ENCODE peak calls at places on chromosomes 6 and 20, in eight cellular contexts. One of them, this sample, is unnamed. For H3K4me1, H3K9me3 and H3K27me3, the result is how much of the 10 kb centered on the place peaks cover.

GRCh38 chr20:54219751-54220426 is 12.0 kb downstream of the PFDN4 start:
- DNase-seq in cardiac muscle cell: peak
- DNase-seq in NT2/D1: peak
- DNase-seq in SJSA1: peak
- DNase-seq in ovary: no peak
- DNase-seq in Panc1: no peak
- DNase-seq in tibial artery: no peak
- DNase-seq in left ventricle myocardium inferior: no peak
- DNase-seq in this sample: no peak

GRCh38 chr20:63694596-63695418 is 1.6 kb upstream of the TNFRSF6B start:
- DNase-seq in Panc1: no peak
- DNase-seq in SJSA1: no peak
- DNase-seq in cardiac muscle cell: no peak
- DNase-seq in ovary: peak
- DNase-seq in NT2/D1: no peak
- DNase-seq in left ventricle myocardium inferior: peak
- DNase-seq in tibial artery: no peak
- DNase-seq in this sample: no peak

GRCh38 chr20:41304413-41305079 is 13.0 kb downstream of the ZHX3 start:
- DNase-seq in ovary: no peak
- DNase-seq in NT2/D1: no peak
- DNase-seq in left ventricle myocardium inferior: no peak
- DNase-seq in SJSA1: no peak
- DNase-seq in Panc1: no peak
- DNase-seq in cardiac muscle cell: no peak
- DNase-seq in tibial artery: no peak
- DNase-seq in this sample: no peak

GRCh38 chr6:48775157-48775556 is 664.2 kb upstream of the PTCHD4 start:
- DNase-seq in cardiac muscle cell: no peak
- DNase-seq in NT2/D1: no peak
- DNase-seq in ovary: no peak
- DNase-seq in SJSA1: no peak
- DNase-seq in tibial artery: no peak
- DNase-seq in Panc1: no peak
- DNase-seq in left ventricle myocardium inferior: no peak
- DNase-seq in this sample: no peak

GRCh38 chr20:20668639-20669038 is 43.8 kb downstream of the RALGAPA2 start:
- DNase-seq in left ventricle myocardium inferior: no peak
- DNase-seq in SJSA1: no peak
- DNase-seq in ovary: no peak
- DNase-seq in tibial artery: no peak
- DNase-seq in NT2/D1: no peak
- DNase-seq in Panc1: no peak
- DNase-seq in cardiac muscle cell: no peak
- DNase-seq in this sample: no peak

GRCh38 chr6:105178110-105178509 is 1.7 kb downstream of the POPDC3 start:
- DNase-seq in tibial artery: no peak
- DNase-seq in SJSA1: peak
- DNase-seq in left ventricle myocardium inferior: no peak
- DNase-seq in ovary: no peak
- DNase-seq in Panc1: no peak
- DNase-seq in NT2/D1: no peak
- DNase-seq in cardiac muscle cell: no peak
- DNase-seq in this sample: no peak

GRCh38 chr20:57425150-57426013 is 34.2 kb downstream of the RBM38 start:
- DNase-seq in left ventricle myocardium inferior: no peak
- DNase-seq in ovary: no peak
- DNase-seq in cardiac muscle cell: no peak
- DNase-seq in Panc1: no peak
- DNase-seq in tibial artery: no peak
- DNase-seq in SJSA1: no peak
- DNase-seq in NT2/D1: no peak
- DNase-seq in this sample: no peak

GRCh38 chr6:63783096-63783495 is 147.5 kb downstream of the PHF3 start:
- DNase-seq in cardiac muscle cell: no peak
- DNase-seq in NT2/D1: no peak
- DNase-seq in SJSA1: no peak
- DNase-seq in Panc1: no peak
- DNase-seq in ovary: no peak
- DNase-seq in left ventricle myocardium inferior: no peak
- DNase-seq in tibial artery: no peak
- DNase-seq in this sample: no peak

GRCh38 chr6:109336221-109336955 is 45.9 kb downstream of the CD164 start:
- DNase-seq in left ventricle myocardium inferior: no peak
- DNase-seq in tibial artery: peak
- DNase-seq in cardiac muscle cell: no peak
- DNase-seq in ovary: no peak
- DNase-seq in NT2/D1: no peak
- DNase-seq in Panc1: peak
- DNase-seq in SJSA1: no peak
- DNase-seq in this sample: no peak

GRCh38 chr20:32830437-32830836 is 10.7 kb downstream of the MAPRE1 start:
- DNase-seq in tibial artery: peak
- DNase-seq in left ventricle myocardium inferior: no peak
- DNase-seq in ovary: no peak
- DNase-seq in SJSA1: no peak
- DNase-seq in cardiac muscle cell: no peak
- DNase-seq in NT2/D1: no peak
- DNase-seq in Panc1: no peak
- DNase-seq in this sample: no peak

GRCh38 chr20:4957939-4958362 is 43.4 kb downstream of the SLC23A2 start:
- DNase-seq in SJSA1: no peak
- DNase-seq in NT2/D1: no peak
- DNase-seq in cardiac muscle cell: no peak
- DNase-seq in tibial artery: no peak
- DNase-seq in ovary: no peak
- DNase-seq in left ventricle myocardium inferior: no peak
- DNase-seq in Panc1: no peak
- DNase-seq in this sample: no peak

GRCh38 chr6:10613077-10613476 is 81.3 kb downstream of the C6orf52 start:
- DNase-seq in tibial artery: no peak
- DNase-seq in SJSA1: peak
- DNase-seq in NT2/D1: no peak
- DNase-seq in ovary: no peak
- DNase-seq in cardiac muscle cell: no peak
- DNase-seq in Panc1: no peak
- DNase-seq in left ventricle myocardium inferior: no peak
- DNase-seq in this sample: no peak

GRCh38 chr20:24960302-24960801 is 11.3 kb downstream of the CST7 start:
- DNase-seq in tibial artery: no peak
- DNase-seq in cardiac muscle cell: no peak
- DNase-seq in ovary: no peak
- DNase-seq in left ventricle myocardium inferior: no peak
- DNase-seq in Panc1: no peak
- DNase-seq in SJSA1: no peak
- DNase-seq in NT2/D1: no peak
- DNase-seq in this sample: no peak

GRCh38 chr6:149846321-149846720 is 17.8 kb downstream of the LRP11 start:
- DNase-seq in left ventricle myocardium inferior: no peak
- DNase-seq in tibial artery: no peak
- DNase-seq in ovary: no peak
- DNase-seq in NT2/D1: no peak
- DNase-seq in SJSA1: peak
- DNase-seq in cardiac muscle cell: no peak
- DNase-seq in Panc1: no peak
- DNase-seq in this sample: no peak

GRCh38 chr6:56009620-56010019 is 134.2 kb upstream of the BMP5 start:
- DNase-seq in cardiac muscle cell: no peak
- DNase-seq in Panc1: no peak
- DNase-seq in NT2/D1: no peak
- DNase-seq in SJSA1: no peak
- DNase-seq in tibial artery: no peak
- DNase-seq in left ventricle myocardium inferior: no peak
- DNase-seq in ovary: no peak
- DNase-seq in this sample: no peak

GRCh38 chr6:14664616-14665315 is 547.2 kb downstream of the CD83 start:
- DNase-seq in cardiac muscle cell: no peak
- DNase-seq in SJSA1: peak
- DNase-seq in Panc1: no peak
- DNase-seq in ovary: no peak
- DNase-seq in tibial artery: no peak
- DNase-seq in left ventricle myocardium inferior: no peak
- DNase-seq in NT2/D1: no peak
- DNase-seq in this sample: no peak

GRCh38 chr6:155314773-155315515 is 660 bp upstream of the TFB1M start:
- DNase-seq in Panc1: peak
- DNase-seq in ovary: peak
- DNase-seq in left ventricle myocardium inferior: peak
- DNase-seq in cardiac muscle cell: no peak
- DNase-seq in tibial artery: peak
- DNase-seq in NT2/D1: no peak
- DNase-seq in SJSA1: no peak
- DNase-seq in this sample: peak

GRCh38 chr6:44189257-44189656 is 27.5 kb upstream of the MYMX start:
- DNase-seq in tibial artery: no peak
- DNase-seq in ovary: no peak
- DNase-seq in cardiac muscle cell: no peak
- DNase-seq in left ventricle myocardium inferior: no peak
- DNase-seq in Panc1: no peak
- DNase-seq in SJSA1: no peak
- DNase-seq in NT2/D1: no peak
- DNase-seq in this sample: no peak
- H3K4me1 ChIP-seq in tibial artery: under half
- H3K4me1 ChIP-seq in ovary: under half
- H3K4me1 ChIP-seq in cardiac muscle cell: under half
- H3K4me1 ChIP-seq in left ventricle myocardium inferior: under half
- H3K4me1 ChIP-seq in Panc1: under half
- H3K4me1 ChIP-seq in SJSA1: under half
- H3K4me1 ChIP-seq in NT2/D1: under half
- H3K4me1 ChIP-seq in this sample: under half

DNA sequence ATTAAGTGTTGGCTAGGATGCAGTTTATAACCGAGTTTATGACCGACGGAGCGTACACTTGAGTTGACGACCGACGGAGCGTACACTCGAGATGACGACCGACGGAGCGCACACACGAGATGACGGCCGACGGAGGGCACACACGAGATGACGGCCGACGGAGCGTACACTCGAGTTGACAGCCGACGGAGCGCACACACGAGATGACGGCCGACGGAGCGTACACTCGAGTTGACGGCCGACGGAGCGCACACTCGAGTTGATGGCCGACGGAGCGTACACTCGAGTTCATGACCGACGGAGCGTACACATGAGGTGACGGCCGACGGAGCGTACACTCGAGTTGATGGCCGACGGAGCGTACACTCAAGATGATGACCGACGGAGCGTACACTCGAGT is 119.8 kb downstream of the HUS1B start:
- DNase-seq in NT2/D1: no peak
- DNase-seq in left ventricle myocardium inferior: no peak
- DNase-seq in Panc1: no peak
- DNase-seq in ovary: no peak
- DNase-seq in cardiac muscle cell: no peak
- DNase-seq in tibial artery: no peak
- DNase-seq in SJSA1: no peak
- DNase-seq in this sample: no peak
- H3K9me3 ChIP-seq in NT2/D1: under half
- H3K9me3 ChIP-seq in left ventricle myocardium inferior: under half
- H3K9me3 ChIP-seq in Panc1: under half
- H3K9me3 ChIP-seq in ovary: under half
- H3K9me3 ChIP-seq in cardiac muscle cell: under half
- H3K9me3 ChIP-seq in tibial artery: under half
- H3K9me3 ChIP-seq in SJSA1: under half
- H3K9me3 ChIP-seq in this sample: under half

GRCh38 chr6:138987643-138988468 is at the start of gene REPS1:
- DNase-seq in left ventricle myocardium inferior: peak
- DNase-seq in ovary: peak
- DNase-seq in Panc1: peak
- DNase-seq in tibial artery: peak
- DNase-seq in SJSA1: peak
- DNase-seq in NT2/D1: peak
- DNase-seq in cardiac muscle cell: peak
- DNase-seq in this sample: peak

GRCh38 chr6:138986578-138986977 is 1.5 kb downstream of the REPS1 start:
- DNase-seq in left ventricle myocardium inferior: no peak
- DNase-seq in tibial artery: no peak
- DNase-seq in Panc1: no peak
- DNase-seq in ovary: no peak
- DNase-seq in NT2/D1: no peak
- DNase-seq in cardiac muscle cell: no peak
- DNase-seq in SJSA1: peak
- DNase-seq in this sample: no peak

GRCh38 chr6:138989098-138989983 is 1.3 kb upstream of the REPS1 start:
- DNase-seq in Panc1: no peak
- DNase-seq in ovary: no peak
- DNase-seq in SJSA1: no peak
- DNase-seq in NT2/D1: no peak
- DNase-seq in cardiac muscle cell: no peak
- DNase-seq in tibial artery: no peak
- DNase-seq in left ventricle myocardium inferior: no peak
- DNase-seq in this sample: no peak

GRCh38 chr6:138987299-138987642 is 782 bp downstream of the REPS1 start:
- DNase-seq in cardiac muscle cell: no peak
- DNase-seq in tibial artery: no peak
- DNase-seq in NT2/D1: no peak
- DNase-seq in ovary: no peak
- DNase-seq in SJSA1: no peak
- DNase-seq in left ventricle myocardium inferior: no peak
- DNase-seq in Panc1: no peak
- DNase-seq in this sample: peak

DNA sequence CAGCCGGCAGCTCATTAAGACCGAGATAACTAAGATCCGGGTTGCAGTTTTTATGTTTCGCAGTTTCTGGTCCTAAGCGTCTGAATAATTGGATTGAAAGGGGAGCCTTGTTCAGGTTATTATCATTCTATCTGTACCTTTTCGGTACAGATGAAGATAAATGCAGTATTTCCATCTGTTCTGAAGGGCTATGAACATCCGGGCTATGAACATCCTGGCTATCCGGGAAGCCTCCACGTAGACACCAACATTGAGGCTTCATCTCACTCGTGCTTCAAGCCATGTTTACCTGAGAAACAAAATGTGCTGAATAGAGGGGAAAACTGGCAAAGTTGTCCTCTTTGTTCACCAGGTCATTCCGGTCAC is 399 bp upstream of the REPS1 start:
- DNase-seq in ovary: no peak
- DNase-seq in tibial artery: no peak
- DNase-seq in left ventricle myocardium inferior: no peak
- DNase-seq in NT2/D1: no peak
- DNase-seq in Panc1: no peak
- DNase-seq in SJSA1: no peak
- DNase-seq in cardiac muscle cell: no peak
- DNase-seq in this sample: no peak
- H3K27me3 ChIP-seq in ovary: under half
- H3K27me3 ChIP-seq in tibial artery: under half
- H3K27me3 ChIP-seq in left ventricle myocardium inferior: under half
- H3K27me3 ChIP-seq in NT2/D1: under half
- H3K27me3 ChIP-seq in Panc1: under half
- H3K27me3 ChIP-seq in SJSA1: under half
- H3K27me3 ChIP-seq in cardiac muscle cell: under half
- H3K27me3 ChIP-seq in this sample: under half

DNA sequence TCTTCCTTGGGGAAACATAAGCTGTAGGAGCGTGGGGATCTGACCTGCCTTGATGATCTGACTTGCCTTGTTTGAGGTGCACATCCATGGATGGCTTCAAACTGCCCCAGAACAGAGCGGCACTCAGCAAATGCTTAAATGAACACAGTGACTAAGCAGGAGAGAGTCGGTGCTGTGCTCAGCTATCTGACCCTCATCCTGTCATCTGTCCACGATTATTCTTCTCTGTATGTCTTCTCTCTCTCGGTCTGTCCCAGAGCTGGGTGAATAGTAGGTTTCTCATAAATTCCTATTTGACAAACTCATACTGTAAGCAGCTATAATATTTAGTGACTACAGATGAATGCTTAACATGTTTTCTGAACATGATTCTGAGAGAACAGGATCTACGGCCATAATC is 37.3 kb downstream of the TRAM2 start:
- DNase-seq in tibial artery: no peak
- DNase-seq in Panc1: no peak
- DNase-seq in cardiac muscle cell: no peak
- DNase-seq in left ventricle myocardium inferior: no peak
- DNase-seq in SJSA1: peak
- DNase-seq in NT2/D1: no peak
- DNase-seq in ovary: no peak
- DNase-seq in this sample: no peak
- H3K4me1 ChIP-seq in tibial artery: under half
- H3K4me1 ChIP-seq in Panc1: half or more
- H3K4me1 ChIP-seq in cardiac muscle cell: under half
- H3K4me1 ChIP-seq in left ventricle myocardium inferior: half or more
- H3K4me1 ChIP-seq in SJSA1: half or more
- H3K4me1 ChIP-seq in NT2/D1: under half
- H3K4me1 ChIP-seq in ovary: under half
- H3K4me1 ChIP-seq in this sample: half or more